ENCODE peak calls at places on chromosomes 12 and 14, in six cellular contexts. One of them, this sample, is unnamed.

GRCh38 chr12:4700621-4701026 is 19.6 kb upstream of the GALNT8 start:
- DNase-seq in cardiac fibroblast: peak
- DNase-seq in stomach: no peak
- DNase-seq in lower leg skin: no peak
- DNase-seq in fibroblast of the aortic adventitia: peak
- DNase-seq in A549: no peak
- DNase-seq in this sample: no peak

GRCh38 chr14:54902521-54903420 is at the start of gene GCH1:
- DNase-seq in A549: peak
- DNase-seq in lower leg skin: peak
- DNase-seq in cardiac fibroblast: peak
- DNase-seq in fibroblast of the aortic adventitia: peak
- DNase-seq in stomach: peak
- DNase-seq in this sample: peak

GRCh38 chr12:115035536-115036107 is 351.6 kb upstream of the TBX3 start:
- DNase-seq in fibroblast of the aortic adventitia: no peak
- DNase-seq in cardiac fibroblast: no peak
- DNase-seq in A549: no peak
- DNase-seq in stomach: no peak
- DNase-seq in lower leg skin: no peak
- DNase-seq in this sample: no peak

GRCh38 chr12:111310076-111310870 is 58.6 kb downstream of the PHETA1 start:
- DNase-seq in fibroblast of the aortic adventitia: no peak
- DNase-seq in stomach: no peak
- DNase-seq in lower leg skin: no peak
- DNase-seq in A549: no peak
- DNase-seq in cardiac fibroblast: no peak
- DNase-seq in this sample: no peak

GRCh38 chr14:105748204-105748578 is 221.8 kb downstream of the TMEM121 start:
- DNase-seq in A549: no peak
- DNase-seq in lower leg skin: no peak
- DNase-seq in stomach: no peak
- DNase-seq in cardiac fibroblast: peak
- DNase-seq in fibroblast of the aortic adventitia: no peak
- DNase-seq in this sample: peak

GRCh38 chr12:11666651-11667050 is 17.2 kb downstream of the ETV6 start:
- DNase-seq in A549: no peak
- DNase-seq in cardiac fibroblast: no peak
- DNase-seq in stomach: no peak
- DNase-seq in lower leg skin: no peak
- DNase-seq in fibroblast of the aortic adventitia: no peak
- DNase-seq in this sample: no peak

GRCh38 chr12:97142737-97143450 is 235.8 kb downstream of the NEDD1 start:
- DNase-seq in lower leg skin: no peak
- DNase-seq in stomach: no peak
- DNase-seq in A549: no peak
- DNase-seq in cardiac fibroblast: no peak
- DNase-seq in fibroblast of the aortic adventitia: no peak
- DNase-seq in this sample: no peak

GRCh38 chr12:3365416-3366385 is 125.3 kb upstream of the PRMT8 start:
- DNase-seq in lower leg skin: no peak
- DNase-seq in cardiac fibroblast: no peak
- DNase-seq in fibroblast of the aortic adventitia: no peak
- DNase-seq in A549: peak
- DNase-seq in stomach: peak
- DNase-seq in this sample: no peak

GRCh38 chr12:14961466-14962155 is at the start of gene ARHGDIB:
- DNase-seq in lower leg skin: peak
- DNase-seq in A549: no peak
- DNase-seq in fibroblast of the aortic adventitia: no peak
- DNase-seq in stomach: peak
- DNase-seq in cardiac fibroblast: peak
- DNase-seq in this sample: no peak

GRCh38 chr12:58728397-58728796 is 191.9 kb downstream of the LRIG3 start:
- DNase-seq in A549: no peak
- DNase-seq in fibroblast of the aortic adventitia: no peak
- DNase-seq in stomach: no peak
- DNase-seq in cardiac fibroblast: peak
- DNase-seq in lower leg skin: no peak
- DNase-seq in this sample: no peak

GRCh38 chr12:20030847-20031246 is 337.5 kb upstream of the PDE3A start:
- DNase-seq in fibroblast of the aortic adventitia: peak
- DNase-seq in stomach: no peak
- DNase-seq in lower leg skin: no peak
- DNase-seq in cardiac fibroblast: no peak
- DNase-seq in A549: no peak
- DNase-seq in this sample: no peak

GRCh38 chr14:78997811-78998210 is 827.6 kb downstream of the NRXN3 start:
- DNase-seq in A549: no peak
- DNase-seq in cardiac fibroblast: peak
- DNase-seq in stomach: no peak
- DNase-seq in lower leg skin: no peak
- DNase-seq in fibroblast of the aortic adventitia: peak
- DNase-seq in this sample: peak

GRCh38 chr12:110107369-110108281 is 16.5 kb upstream of the IFT81 start:
- DNase-seq in fibroblast of the aortic adventitia: peak
- DNase-seq in cardiac fibroblast: peak
- DNase-seq in lower leg skin: no peak
- DNase-seq in A549: peak
- DNase-seq in stomach: no peak
- DNase-seq in this sample: no peak

GRCh38 chr14:58846682-58847465 is 209.1 kb downstream of the DACT1 start:
- DNase-seq in A549: no peak
- DNase-seq in stomach: no peak
- DNase-seq in cardiac fibroblast: no peak
- DNase-seq in fibroblast of the aortic adventitia: no peak
- DNase-seq in lower leg skin: no peak
- DNase-seq in this sample: no peak

GRCh38 chr14:28780843-28781503 is 14.4 kb downstream of the FOXG1 start:
- DNase-seq in stomach: no peak
- DNase-seq in lower leg skin: no peak
- DNase-seq in cardiac fibroblast: no peak
- DNase-seq in A549: no peak
- DNase-seq in fibroblast of the aortic adventitia: no peak
- DNase-seq in this sample: no peak

GRCh38 chr12:104340917-104341611 is 37.5 kb downstream of the EID3 start:
- DNase-seq in lower leg skin: no peak
- DNase-seq in A549: no peak
- DNase-seq in cardiac fibroblast: no peak
- DNase-seq in stomach: no peak
- DNase-seq in fibroblast of the aortic adventitia: no peak
- DNase-seq in this sample: no peak

GRCh38 chr14:97218713-97219355 is 421.7 kb downstream of the VRK1 start:
- DNase-seq in fibroblast of the aortic adventitia: no peak
- DNase-seq in stomach: no peak
- DNase-seq in lower leg skin: no peak
- DNase-seq in A549: no peak
- DNase-seq in cardiac fibroblast: no peak
- DNase-seq in this sample: no peak

GRCh38 chr14:63513756-63514155 is 29.4 kb downstream of the PPP2R5E start:
- DNase-seq in cardiac fibroblast: no peak
- DNase-seq in fibroblast of the aortic adventitia: no peak
- DNase-seq in A549: no peak
- DNase-seq in stomach: no peak
- DNase-seq in lower leg skin: no peak
- DNase-seq in this sample: no peak

GRCh38 chr14:36450550-36450949 is 69.5 kb downstream of the NKX2-1 start:
- DNase-seq in stomach: no peak
- DNase-seq in cardiac fibroblast: no peak
- DNase-seq in A549: no peak
- DNase-seq in fibroblast of the aortic adventitia: no peak
- DNase-seq in lower leg skin: no peak
- DNase-seq in this sample: no peak

GRCh38 chr14:30580616-30581282 is 21.8 kb downstream of the G2E3 start:
- DNase-seq in fibroblast of the aortic adventitia: no peak
- DNase-seq in lower leg skin: no peak
- DNase-seq in stomach: no peak
- DNase-seq in A549: no peak
- DNase-seq in cardiac fibroblast: no peak
- DNase-seq in this sample: no peak

GRCh38 chr14:104322531-104323466 is 184.4 kb downstream of the KIF26A start:
- DNase-seq in fibroblast of the aortic adventitia: no peak
- DNase-seq in lower leg skin: no peak
- DNase-seq in cardiac fibroblast: no peak
- DNase-seq in A549: no peak
- DNase-seq in stomach: peak
- DNase-seq in this sample: no peak

GRCh38 chr12:111285191-111285590 is 83.7 kb downstream of the PHETA1 start:
- DNase-seq in cardiac fibroblast: no peak
- DNase-seq in lower leg skin: no peak
- DNase-seq in fibroblast of the aortic adventitia: no peak
- DNase-seq in A549: no peak
- DNase-seq in stomach: no peak
- DNase-seq in this sample: no peak

DNA sequence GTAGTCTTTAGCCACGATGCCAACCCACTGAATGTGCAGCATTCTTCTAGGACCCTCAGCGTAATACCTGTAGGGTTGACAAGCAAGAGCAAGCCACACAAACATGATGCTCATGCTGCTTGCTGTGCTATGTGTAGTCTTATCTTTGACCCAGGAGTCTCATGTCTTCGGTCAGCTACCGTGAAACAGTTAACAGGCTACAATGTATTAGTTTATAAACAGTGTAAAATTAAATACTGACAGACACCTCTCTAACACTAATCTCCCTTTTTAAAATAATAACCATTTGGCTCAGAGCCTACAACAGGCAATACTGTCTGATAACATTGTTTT is 1.9 kb downstream of the EAPP start:
- DNase-seq in A549: no peak
- DNase-seq in cardiac fibroblast: no peak
- DNase-seq in lower leg skin: no peak
- DNase-seq in stomach: no peak
- DNase-seq in fibroblast of the aortic adventitia: no peak
- DNase-seq in this sample: no peak
- H3K4me3 ChIP-seq in A549: no peak
- H3K4me3 ChIP-seq in cardiac fibroblast: no peak
- H3K4me3 ChIP-seq in lower leg skin: no peak
- H3K4me3 ChIP-seq in stomach: peak
- H3K4me3 ChIP-seq in fibroblast of the aortic adventitia: peak
- H3K4me3 ChIP-seq in this sample: no peak

GRCh38 chr14:90458536-90458935 is 61.7 kb downstream of the CALM1 start:
- DNase-seq in cardiac fibroblast: no peak
- DNase-seq in lower leg skin: no peak
- DNase-seq in fibroblast of the aortic adventitia: no peak
- DNase-seq in A549: no peak
- DNase-seq in stomach: no peak
- DNase-seq in this sample: peak
- TF ChIP-seq CTCF in cardiac fibroblast: no peak
- TF ChIP-seq CTCF in lower leg skin: no peak
- TF ChIP-seq CTCF in fibroblast of the aortic adventitia: no peak
- TF ChIP-seq CTCF in A549: no peak
- TF ChIP-seq CTCF in stomach: no peak
- TF ChIP-seq CTCF in this sample: no peak

DNA sequence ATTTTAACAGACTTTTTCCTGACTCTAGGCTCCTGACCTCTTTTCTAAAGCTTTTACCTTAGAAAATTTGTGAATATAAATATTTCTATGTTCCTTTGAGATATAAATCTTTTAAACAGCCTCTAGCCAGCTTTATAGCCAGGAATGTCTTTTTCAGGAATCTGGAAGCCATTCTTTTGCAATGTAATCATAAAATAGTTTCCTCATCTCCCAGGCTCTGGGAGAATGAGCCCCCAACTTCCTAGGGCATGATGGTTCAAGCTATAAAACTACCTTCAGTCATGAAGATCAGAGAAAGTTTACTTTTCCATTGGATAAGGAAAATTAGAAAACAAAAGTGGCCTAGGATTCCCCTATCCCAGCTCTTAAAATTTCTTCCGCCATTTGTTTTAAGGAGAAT is 216.5 kb downstream of the PPFIA2 start:
- DNase-seq in lower leg skin: no peak
- DNase-seq in fibroblast of the aortic adventitia: no peak
- DNase-seq in cardiac fibroblast: no peak
- DNase-seq in stomach: no peak
- DNase-seq in A549: no peak
- DNase-seq in this sample: no peak
- H3K4me3 ChIP-seq in lower leg skin: no peak
- H3K4me3 ChIP-seq in fibroblast of the aortic adventitia: no peak
- H3K4me3 ChIP-seq in cardiac fibroblast: no peak
- H3K4me3 ChIP-seq in stomach: no peak
- H3K4me3 ChIP-seq in A549: no peak
- H3K4me3 ChIP-seq in this sample: no peak

GRCh38 chr12:118183155-118183554 is 47.2 kb downstream of the PEBP1 start:
- DNase-seq in A549: no peak
- DNase-seq in stomach: no peak
- DNase-seq in cardiac fibroblast: no peak
- DNase-seq in fibroblast of the aortic adventitia: no peak
- DNase-seq in lower leg skin: no peak
- DNase-seq in this sample: no peak

GRCh38 chr12:118183711-118184110 is 47.8 kb downstream of the PEBP1 start:
- DNase-seq in fibroblast of the aortic adventitia: peak
- DNase-seq in lower leg skin: no peak
- DNase-seq in cardiac fibroblast: peak
- DNase-seq in stomach: no peak
- DNase-seq in A549: no peak
- DNase-seq in this sample: no peak

GRCh38 chr12:118188690-118189371 is 52.9 kb downstream of the PEBP1 start:
- DNase-seq in A549: no peak
- DNase-seq in stomach: no peak
- DNase-seq in lower leg skin: no peak
- DNase-seq in fibroblast of the aortic adventitia: peak
- DNase-seq in cardiac fibroblast: peak
- DNase-seq in this sample: no peak

GRCh38 chr12:118187746-118188390 is 51.9 kb downstream of the PEBP1 start:
- DNase-seq in A549: no peak
- DNase-seq in cardiac fibroblast: peak
- DNase-seq in stomach: no peak
- DNase-seq in lower leg skin: no peak
- DNase-seq in fibroblast of the aortic adventitia: peak
- DNase-seq in this sample: no peak

GRCh38 chr12:118185602-118186397 is 49.9 kb downstream of the PEBP1 start:
- DNase-seq in fibroblast of the aortic adventitia: no peak
- DNase-seq in stomach: no peak
- DNase-seq in lower leg skin: no peak
- DNase-seq in A549: no peak
- DNase-seq in cardiac fibroblast: peak
- DNase-seq in this sample: no peak
- TF ChIP-seq CTCF in fibroblast of the aortic adventitia: no peak
- TF ChIP-seq CTCF in stomach: no peak
- TF ChIP-seq CTCF in lower leg skin: no peak
- TF ChIP-seq CTCF in A549: no peak
- TF ChIP-seq CTCF in cardiac fibroblast: no peak
- TF ChIP-seq CTCF in this sample: no peak

GRCh38 chr12:10363665-10363921 is 26.2 kb downstream of the KLRK1 start:
- DNase-seq in fibroblast of the aortic adventitia: no peak
- DNase-seq in lower leg skin: no peak
- DNase-seq in stomach: no peak
- DNase-seq in A549: no peak
- DNase-seq in cardiac fibroblast: peak
- DNase-seq in this sample: no peak
- H3K4me3 ChIP-seq in fibroblast of the aortic adventitia: no peak
- H3K4me3 ChIP-seq in lower leg skin: no peak
- H3K4me3 ChIP-seq in stomach: peak
- H3K4me3 ChIP-seq in A549: no peak
- H3K4me3 ChIP-seq in cardiac fibroblast: peak
- H3K4me3 ChIP-seq in this sample: peak

DNA sequence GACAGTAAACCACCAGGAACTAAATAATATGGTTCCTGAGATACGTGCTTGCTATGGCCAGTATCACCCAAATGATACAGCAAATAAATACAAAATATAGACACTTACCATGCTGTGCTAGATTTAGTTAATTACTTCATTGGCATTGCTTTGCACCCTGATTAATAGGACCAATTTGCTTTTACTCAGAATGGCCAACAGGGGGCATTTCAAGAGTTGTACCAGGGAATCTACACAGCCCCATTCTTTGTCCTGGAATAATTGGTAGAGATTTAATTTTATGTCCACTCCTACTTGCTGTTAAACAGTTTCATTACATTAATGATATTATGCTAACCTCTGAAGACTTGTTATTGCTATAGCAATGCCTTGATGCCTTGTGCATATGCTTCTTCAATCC is 280.8 kb downstream of the RERGL start:
- DNase-seq in lower leg skin: no peak
- DNase-seq in cardiac fibroblast: no peak
- DNase-seq in fibroblast of the aortic adventitia: no peak
- DNase-seq in stomach: no peak
- DNase-seq in A549: no peak
- DNase-seq in this sample: no peak
- TF ChIP-seq CTCF in lower leg skin: no peak
- TF ChIP-seq CTCF in cardiac fibroblast: no peak
- TF ChIP-seq CTCF in fibroblast of the aortic adventitia: no peak
- TF ChIP-seq CTCF in stomach: no peak
- TF ChIP-seq CTCF in A549: no peak
- TF ChIP-seq CTCF in this sample: no peak